ENCODE peak calls at places on chromosomes 5 and 9, in nine cellular contexts. One of them, this sample, is unnamed.

GRCh38 chr5:151611127-151611775 is 20.1 kb upstream of the FAT2 start:
- DNase-seq in sigmoid colon: no peak
- DNase-seq in vagina: no peak
- DNase-seq in HCT116: no peak
- DNase-seq in suprapubic skin: no peak
- DNase-seq in heart left ventricle: no peak
- DNase-seq in IMR-90: no peak
- DNase-seq in tibial nerve: no peak
- DNase-seq in A549: no peak
- DNase-seq in this sample: no peak

GRCh38 chr5:132830436-132831094 is at the start of gene SHROOM1:
- DNase-seq in sigmoid colon: no peak
- DNase-seq in IMR-90: peak
- DNase-seq in A549: peak
- DNase-seq in vagina: no peak
- DNase-seq in suprapubic skin: no peak
- DNase-seq in heart left ventricle: peak
- DNase-seq in tibial nerve: no peak
- DNase-seq in HCT116: peak
- DNase-seq in this sample: peak

GRCh38 chr5:75510836-75511434 is 494 bp downstream of the CERT1 start:
- DNase-seq in tibial nerve: no peak
- DNase-seq in IMR-90: peak
- DNase-seq in A549: peak
- DNase-seq in sigmoid colon: peak
- DNase-seq in HCT116: no peak
- DNase-seq in suprapubic skin: peak
- DNase-seq in heart left ventricle: peak
- DNase-seq in vagina: peak
- DNase-seq in this sample: no peak

GRCh38 chr5:71861682-71862457 is 142.8 kb downstream of the CARTPT start:
- DNase-seq in HCT116: no peak
- DNase-seq in sigmoid colon: no peak
- DNase-seq in heart left ventricle: no peak
- DNase-seq in suprapubic skin: no peak
- DNase-seq in tibial nerve: no peak
- DNase-seq in IMR-90: no peak
- DNase-seq in A549: no peak
- DNase-seq in vagina: no peak
- DNase-seq in this sample: no peak

GRCh38 chr9:84001621-84002020 is 21.0 kb downstream of the RMI1 start:
- DNase-seq in A549: no peak
- DNase-seq in HCT116: no peak
- DNase-seq in vagina: no peak
- DNase-seq in sigmoid colon: no peak
- DNase-seq in heart left ventricle: no peak
- DNase-seq in tibial nerve: no peak
- DNase-seq in suprapubic skin: no peak
- DNase-seq in IMR-90: no peak
- DNase-seq in this sample: no peak

GRCh38 chr9:91502913-91503649 is 79.4 kb upstream of the NFIL3 start:
- DNase-seq in IMR-90: no peak
- DNase-seq in suprapubic skin: no peak
- DNase-seq in HCT116: no peak
- DNase-seq in heart left ventricle: no peak
- DNase-seq in A549: no peak
- DNase-seq in vagina: no peak
- DNase-seq in tibial nerve: no peak
- DNase-seq in sigmoid colon: no peak
- DNase-seq in this sample: no peak

GRCh38 chr9:108478431-108478837 is 377.4 kb downstream of the ACTL7B start:
- DNase-seq in vagina: peak
- DNase-seq in tibial nerve: no peak
- DNase-seq in A549: peak
- DNase-seq in suprapubic skin: no peak
- DNase-seq in HCT116: no peak
- DNase-seq in heart left ventricle: no peak
- DNase-seq in sigmoid colon: peak
- DNase-seq in IMR-90: peak
- DNase-seq in this sample: peak

GRCh38 chr9:111945216-111945615 is 48.6 kb downstream of the UGCG start:
- DNase-seq in HCT116: no peak
- DNase-seq in sigmoid colon: no peak
- DNase-seq in tibial nerve: no peak
- DNase-seq in A549: no peak
- DNase-seq in suprapubic skin: no peak
- DNase-seq in heart left ventricle: no peak
- DNase-seq in IMR-90: peak
- DNase-seq in vagina: no peak
- DNase-seq in this sample: no peak

GRCh38 chr5:88948746-88949600 is 66.0 kb upstream of the MEF2C start:
- DNase-seq in IMR-90: no peak
- DNase-seq in tibial nerve: no peak
- DNase-seq in sigmoid colon: no peak
- DNase-seq in HCT116: no peak
- DNase-seq in vagina: no peak
- DNase-seq in A549: no peak
- DNase-seq in suprapubic skin: no peak
- DNase-seq in heart left ventricle: no peak
- DNase-seq in this sample: no peak

GRCh38 chr9:133976888-133977287 is 15.2 kb downstream of the VAV2 start:
- DNase-seq in A549: no peak
- DNase-seq in sigmoid colon: no peak
- DNase-seq in tibial nerve: no peak
- DNase-seq in vagina: no peak
- DNase-seq in IMR-90: no peak
- DNase-seq in heart left ventricle: no peak
- DNase-seq in suprapubic skin: no peak
- DNase-seq in HCT116: no peak
- DNase-seq in this sample: no peak

GRCh38 chr9:92055624-92056023 is 59.6 kb downstream of the SPTLC1 start:
- DNase-seq in A549: no peak
- DNase-seq in sigmoid colon: no peak
- DNase-seq in suprapubic skin: no peak
- DNase-seq in IMR-90: no peak
- DNase-seq in tibial nerve: no peak
- DNase-seq in HCT116: no peak
- DNase-seq in heart left ventricle: no peak
- DNase-seq in vagina: no peak
- DNase-seq in this sample: no peak

GRCh38 chr5:76153271-76153670 is 70.1 kb downstream of the SV2C start:
- DNase-seq in sigmoid colon: no peak
- DNase-seq in A549: no peak
- DNase-seq in HCT116: no peak
- DNase-seq in suprapubic skin: no peak
- DNase-seq in IMR-90: no peak
- DNase-seq in heart left ventricle: no peak
- DNase-seq in tibial nerve: no peak
- DNase-seq in vagina: no peak
- DNase-seq in this sample: no peak

GRCh38 chr5:61805101-61805500 is 473.0 kb downstream of the ZSWIM6 start:
- DNase-seq in vagina: no peak
- DNase-seq in suprapubic skin: no peak
- DNase-seq in IMR-90: peak
- DNase-seq in heart left ventricle: no peak
- DNase-seq in A549: peak
- DNase-seq in tibial nerve: no peak
- DNase-seq in HCT116: no peak
- DNase-seq in sigmoid colon: no peak
- DNase-seq in this sample: no peak

GRCh38 chr9:107929439-107929838 is 439.9 kb upstream of the KLF4 start:
- DNase-seq in suprapubic skin: no peak
- DNase-seq in IMR-90: peak
- DNase-seq in heart left ventricle: peak
- DNase-seq in vagina: no peak
- DNase-seq in sigmoid colon: peak
- DNase-seq in A549: no peak
- DNase-seq in tibial nerve: peak
- DNase-seq in HCT116: no peak
- DNase-seq in this sample: no peak

GRCh38 chr9:407255-407654 is 192.6 kb downstream of the DOCK8 start:
- DNase-seq in sigmoid colon: no peak
- DNase-seq in vagina: no peak
- DNase-seq in tibial nerve: no peak
- DNase-seq in A549: no peak
- DNase-seq in heart left ventricle: no peak
- DNase-seq in suprapubic skin: no peak
- DNase-seq in HCT116: no peak
- DNase-seq in IMR-90: no peak
- DNase-seq in this sample: peak

GRCh38 chr9:89021154-89021803 is 30.0 kb downstream of the S1PR3 start:
- DNase-seq in A549: peak
- DNase-seq in HCT116: peak
- DNase-seq in IMR-90: peak
- DNase-seq in vagina: no peak
- DNase-seq in sigmoid colon: no peak
- DNase-seq in suprapubic skin: no peak
- DNase-seq in tibial nerve: peak
- DNase-seq in heart left ventricle: no peak
- DNase-seq in this sample: peak

GRCh38 chr9:16312116-16312515 is 558.4 kb downstream of the BNC2 start:
- DNase-seq in vagina: peak
- DNase-seq in A549: no peak
- DNase-seq in heart left ventricle: no peak
- DNase-seq in suprapubic skin: no peak
- DNase-seq in HCT116: no peak
- DNase-seq in tibial nerve: no peak
- DNase-seq in IMR-90: no peak
- DNase-seq in sigmoid colon: no peak
- DNase-seq in this sample: no peak

DNA sequence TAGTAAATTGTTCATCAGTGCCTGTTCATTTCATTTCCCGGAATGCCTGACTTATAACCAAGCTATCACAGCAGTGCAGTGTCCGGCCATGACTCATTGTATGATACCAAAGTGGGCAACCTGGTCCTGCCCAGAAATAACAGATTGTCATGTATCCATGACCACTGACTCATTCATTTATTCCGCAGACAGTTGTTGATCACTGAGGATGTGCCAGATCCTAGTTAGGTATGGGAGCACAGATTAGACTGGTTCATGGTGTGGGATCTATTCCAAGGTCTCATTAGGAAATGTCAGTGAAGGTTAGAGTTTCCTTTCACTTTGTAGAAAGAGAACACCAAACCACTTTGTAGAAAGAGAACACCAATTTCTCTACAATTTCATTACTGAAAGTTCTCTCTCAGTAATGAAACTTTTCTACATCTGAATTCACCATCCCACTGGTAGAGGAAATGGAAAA is 8.7 kb downstream of the NREP start:
- DNase-seq in IMR-90: peak
- DNase-seq in A549: no peak
- DNase-seq in HCT116: peak
- DNase-seq in suprapubic skin: no peak
- DNase-seq in sigmoid colon: no peak
- DNase-seq in heart left ventricle: no peak
- DNase-seq in tibial nerve: no peak
- DNase-seq in vagina: no peak
- DNase-seq in this sample: no peak
- H3K4me3 ChIP-seq in IMR-90: peak
- H3K4me3 ChIP-seq in A549: no peak
- H3K4me3 ChIP-seq in HCT116: no peak
- H3K4me3 ChIP-seq in suprapubic skin: no peak
- H3K4me3 ChIP-seq in sigmoid colon: no peak
- H3K4me3 ChIP-seq in heart left ventricle: no peak
- H3K4me3 ChIP-seq in tibial nerve: no peak
- H3K4me3 ChIP-seq in vagina: no peak
- H3K4me3 ChIP-seq in this sample: no peak

GRCh38 chr5:156326718-156327259 is at the start of gene SGCD:
- DNase-seq in suprapubic skin: peak
- DNase-seq in sigmoid colon: peak
- DNase-seq in heart left ventricle: peak
- DNase-seq in tibial nerve: peak
- DNase-seq in HCT116: no peak
- DNase-seq in vagina: no peak
- DNase-seq in A549: peak
- DNase-seq in IMR-90: peak
- DNase-seq in this sample: peak
- TF ChIP-seq POLR2A in suprapubic skin: no peak
- TF ChIP-seq POLR2A in sigmoid colon: peak
- TF ChIP-seq POLR2A in heart left ventricle: no peak
- TF ChIP-seq POLR2A in tibial nerve: no peak
- TF ChIP-seq POLR2A in HCT116: no peak
- TF ChIP-seq POLR2A in vagina: no peak
- TF ChIP-seq POLR2A in A549: no peak
- TF ChIP-seq POLR2A in IMR-90: peak
- TF ChIP-seq POLR2A in this sample: peak

GRCh38 chr5:685262-686171 is 7.6 kb downstream of the TPPP start:
- DNase-seq in tibial nerve: no peak
- DNase-seq in HCT116: no peak
- DNase-seq in suprapubic skin: no peak
- DNase-seq in A549: no peak
- DNase-seq in sigmoid colon: peak
- DNase-seq in vagina: peak
- DNase-seq in heart left ventricle: peak
- DNase-seq in IMR-90: no peak
- DNase-seq in this sample: peak

GRCh38 chr5:684771-685216 is 8.4 kb downstream of the TPPP start:
- DNase-seq in IMR-90: no peak
- DNase-seq in heart left ventricle: peak
- DNase-seq in sigmoid colon: peak
- DNase-seq in HCT116: no peak
- DNase-seq in tibial nerve: no peak
- DNase-seq in vagina: no peak
- DNase-seq in A549: no peak
- DNase-seq in suprapubic skin: no peak
- DNase-seq in this sample: peak

GRCh38 chr5:683619-684481 is 9.3 kb downstream of the TPPP start:
- DNase-seq in heart left ventricle: peak
- DNase-seq in sigmoid colon: peak
- DNase-seq in vagina: peak
- DNase-seq in IMR-90: no peak
- DNase-seq in suprapubic skin: no peak
- DNase-seq in A549: no peak
- DNase-seq in HCT116: no peak
- DNase-seq in tibial nerve: no peak
- DNase-seq in this sample: peak
- H3K4me3 ChIP-seq in heart left ventricle: no peak
- H3K4me3 ChIP-seq in sigmoid colon: no peak
- H3K4me3 ChIP-seq in vagina: no peak
- H3K4me3 ChIP-seq in IMR-90: no peak
- H3K4me3 ChIP-seq in suprapubic skin: no peak
- H3K4me3 ChIP-seq in A549: no peak
- H3K4me3 ChIP-seq in HCT116: no peak
- H3K4me3 ChIP-seq in tibial nerve: no peak
- H3K4me3 ChIP-seq in this sample: no peak

DNA sequence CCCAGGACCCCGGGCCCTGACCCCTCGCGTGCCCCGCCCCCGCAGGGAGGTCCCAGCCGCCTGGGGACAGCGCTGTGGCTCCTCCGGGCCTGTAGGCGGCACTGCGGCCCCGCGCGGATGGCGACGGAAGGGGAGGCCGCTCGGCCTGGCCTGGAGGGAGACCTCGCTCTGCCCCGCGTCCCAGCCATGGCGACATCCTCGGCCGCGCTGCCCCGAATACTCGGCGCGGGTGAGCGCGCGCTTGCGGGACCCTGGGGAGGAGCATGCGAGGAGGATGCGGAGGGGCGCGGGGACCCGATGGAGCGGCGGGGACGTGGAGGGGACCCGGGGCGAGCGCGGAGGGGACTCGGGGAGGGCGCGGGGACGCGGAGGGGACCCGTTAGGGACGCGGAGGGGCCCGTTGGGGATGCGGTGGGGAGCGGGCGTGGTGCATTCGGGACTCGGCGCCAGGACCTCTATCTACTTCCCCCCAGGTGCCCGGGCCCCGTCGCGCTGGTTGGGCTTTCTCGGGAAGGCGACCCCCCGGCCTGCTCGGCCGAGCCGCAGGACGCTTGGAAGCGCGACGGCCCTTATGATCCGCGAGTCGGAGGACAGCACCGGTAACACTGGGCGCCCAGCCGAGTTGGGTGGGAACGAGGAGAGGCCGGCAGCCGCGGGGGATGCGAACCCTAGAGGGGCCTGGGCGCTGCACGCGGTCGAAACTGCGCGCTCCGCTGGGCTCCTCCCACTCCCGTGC is at the start of gene MRPS2:
- DNase-seq in sigmoid colon: peak
- DNase-seq in vagina: no peak
- DNase-seq in HCT116: peak
- DNase-seq in suprapubic skin: peak
- DNase-seq in IMR-90: peak
- DNase-seq in heart left ventricle: peak
- DNase-seq in tibial nerve: peak
- DNase-seq in A549: peak
- DNase-seq in this sample: peak
- TF ChIP-seq POLR2A in sigmoid colon: peak
- TF ChIP-seq POLR2A in vagina: no peak
- TF ChIP-seq POLR2A in HCT116: peak
- TF ChIP-seq POLR2A in suprapubic skin: no peak
- TF ChIP-seq POLR2A in IMR-90: no peak
- TF ChIP-seq POLR2A in heart left ventricle: no peak
- TF ChIP-seq POLR2A in tibial nerve: peak
- TF ChIP-seq POLR2A in A549: peak
- TF ChIP-seq POLR2A in this sample: peak

This sample was measured in uterus.